ENCODE peak calls at places on chromosomes 5 and 9, in eight cellular contexts. F, K, M, B, T, V, H and D are unnamed samples.

GRCh38 chr5:66796306-66797292 is 200.4 kb downstream of the MAST4 start:
- ATAC-seq in F (peak; percentile 69), K (no peak), M (peak; percentile 36), B (peak; percentile 79), T (peak; percentile 36), V (no peak), H (peak; percentile 29), D (no peak)

GRCh38 chr5:96747718-96748117 is 60.0 kb downstream of the ERAP1 start:
- ATAC-seq in F (no peak), K (no peak), M (no peak), B (no peak), T (no peak), V (no peak), H (no peak), D (no peak)

GRCh38 chr5:153883829-153884228 is 154.9 kb downstream of the FAM114A2 start:
- ATAC-seq in F (no peak), K (no peak), M (no peak), B (no peak), T (no peak), V (no peak), H (no peak), D (no peak)

GRCh38 chr5:177439518-177440053 is 7.0 kb upstream of the PRR7 start:
- ATAC-seq in F (no peak), K (no peak), M (no peak), B (no peak), T (no peak), V (no peak), H (no peak), D (no peak)

GRCh38 chr9:35695801-35696420 is 6.2 kb upstream of the TPM2 start:
- ATAC-seq in F (peak; percentile 2), K (peak; percentile 67), M (peak; percentile 38), B (peak; percentile 41), T (no peak), V (no peak), H (no peak), D (no peak)

GRCh38 chr5:52604151-52604550 is 183.6 kb upstream of the ITGA1 start:
- ATAC-seq in F (no peak), K (peak; percentile 64), M (no peak), B (no peak), T (no peak), V (no peak), H (no peak), D (no peak)

GRCh38 chr9:97737429-97737828 is 40.3 kb upstream of the XPA start:
- ATAC-seq in F (no peak), K (no peak), M (no peak), B (peak; percentile 26), T (peak; percentile 70), V (peak; percentile 92), H (peak; percentile 13), D (no peak)

GRCh38 chr5:111730659-111731382 is 26.2 kb downstream of the NREP start:
- ATAC-seq in F (no peak), K (peak; percentile 91), M (peak; percentile 90), B (no peak), T (peak; percentile 95), V (no peak), H (no peak), D (no peak)

GRCh38 chr5:54360089-54360488 is 49.7 kb upstream of the ARL15 start:
- ATAC-seq in F (peak; percentile 48), K (peak; percentile 38), M (no peak), B (peak; percentile 77), T (no peak), V (no peak), H (peak; percentile 97), D (no peak)

GRCh38 chr5:173767580-173768266 is 120.4 kb upstream of the CPEB4 start:
- ATAC-seq in F (no peak), K (no peak), M (no peak), B (no peak), T (peak; percentile 11), V (no peak), H (no peak), D (no peak)

GRCh38 chr5:145540375-145540774 is 294.8 kb downstream of the PRELID2 start:
- ATAC-seq in F (no peak), K (no peak), M (no peak), B (no peak), T (no peak), V (no peak), H (no peak), D (no peak)

GRCh38 chr9:104774831-104775573 is 11.1 kb downstream of the NIPSNAP3B start:
- ATAC-seq in F (no peak), K (peak; percentile 72), M (peak; percentile 69), B (no peak), T (peak; percentile 12), V (no peak), H (no peak), D (no peak)

GRCh38 chr5:122880749-122881148 is 35.3 kb downstream of the SNX24 start:
- ATAC-seq in F (no peak), K (no peak), M (no peak), B (no peak), T (no peak), V (no peak), H (no peak), D (no peak)

GRCh38 chr5:127961006-127961763 is 122.4 kb upstream of the SLC12A2 start:
- ATAC-seq in F (no peak), K (no peak), M (no peak), B (no peak), T (no peak), V (no peak), H (no peak), D (no peak)

GRCh38 chr5:98975682-98976407 is 47.0 kb upstream of the CHD1 start:
- ATAC-seq in F (no peak), K (no peak), M (no peak), B (peak; percentile 34), T (no peak), V (no peak), H (no peak), D (no peak)

GRCh38 chr5:128777052-128777451 is 188.2 kb upstream of the SLC27A6 start:
- ATAC-seq in F (no peak), K (no peak), M (no peak), B (no peak), T (no peak), V (no peak), H (no peak), D (no peak)

GRCh38 chr5:164188733-164189148 is 683.3 kb downstream of the MAT2B start:
- ATAC-seq in F (no peak), K (peak; percentile 56), M (no peak), B (no peak), T (no peak), V (no peak), H (no peak), D (no peak)

GRCh38 chr5:150519978-150520377 is 12.0 kb downstream of the NDST1 start:
- ATAC-seq in F (no peak), K (no peak), M (no peak), B (no peak), T (no peak), V (no peak), H (no peak), D (no peak)
- H3K27ac ChIP-seq in F (peak overlapping the region; percentile 51), K (peak overlapping the region; percentile 59), M (peak overlapping the region; percentile 48), B (peak overlapping the region; percentile 92), T (peak overlapping the region; percentile 42), V (no peak overlapping the region), H (no peak overlapping the region), D (no peak overlapping the region)

GRCh38 chr5:124397290-124397689 is 349.1 kb downstream of the ZNF608 start:
- ATAC-seq in F (no peak), K (no peak), M (no peak), B (no peak), T (no peak), V (no peak), H (no peak), D (no peak)

GRCh38 chr5:124395287-124395686 is 351.2 kb downstream of the ZNF608 start:
- ATAC-seq in F (no peak), K (no peak), M (no peak), B (no peak), T (peak; percentile 32), V (no peak), H (no peak), D (no peak)

GRCh38 chr5:124395899-124396298 is 350.5 kb downstream of the ZNF608 start:
- ATAC-seq in F (no peak), K (no peak), M (no peak), B (no peak), T (no peak), V (no peak), H (no peak), D (no peak)

GRCh38 chr5:124393564-124394379 is 352.7 kb downstream of the ZNF608 start:
- ATAC-seq in F (no peak), K (no peak), M (no peak), B (no peak), T (no peak), V (no peak), H (no peak), D (no peak)

GRCh38 chr5:124394700-124395099 is 351.7 kb downstream of the ZNF608 start:
- ATAC-seq in F (no peak), K (no peak), M (no peak), B (no peak), T (no peak), V (no peak), H (no peak), D (no peak)
- H3K27ac ChIP-seq in F (no peak overlapping the region), K (no peak overlapping the region), M (no peak overlapping the region), B (no peak overlapping the region), T (no peak overlapping the region), V (no peak overlapping the region), H (no peak overlapping the region), D (no peak overlapping the region)

GRCh38 chr5:34474573-34475021 is 181.5 kb upstream of the RAI14 start:
- ATAC-seq in F (peak; percentile 86), K (peak; percentile 99), M (peak; percentile 97), B (peak; percentile 68), T (peak; percentile 66), V (peak; percentile 90), H (peak; percentile 78), D (peak; percentile 76)
- H3K27ac ChIP-seq in F (no peak overlapping the region), K (no peak overlapping the region), M (no peak overlapping the region), B (no peak overlapping the region), T (no peak overlapping the region), V (no peak overlapping the region), H (no peak overlapping the region), D (no peak overlapping the region)

GRCh38 chr9:33186457-33187168 is 19.5 kb upstream of the B4GALT1 start:
- ATAC-seq in F (no peak), K (peak; percentile 86), M (peak; percentile 43), B (no peak), T (peak; percentile 36), V (peak; percentile 20), H (peak; percentile 71), D (peak; percentile 64)

GRCh38 chr9:33185406-33185805 is 18.3 kb upstream of the B4GALT1 start:
- ATAC-seq in F (no peak), K (no peak), M (no peak), B (no peak), T (no peak), V (no peak), H (no peak), D (no peak)

GRCh38 chr9:33187519-33188218 is 20.5 kb upstream of the B4GALT1 start:
- ATAC-seq in F (no peak), K (no peak), M (peak; percentile 50), B (peak; percentile 36), T (peak; percentile 70), V (no peak), H (peak; percentile 37), D (peak; percentile 66)

GRCh38 chr9:33185858-33186257 is 18.7 kb upstream of the B4GALT1 start:
- ATAC-seq in F (no peak), K (peak; percentile 81), M (peak; percentile 13), B (no peak), T (peak; percentile 64), V (no peak), H (no peak), D (no peak)

DNA sequence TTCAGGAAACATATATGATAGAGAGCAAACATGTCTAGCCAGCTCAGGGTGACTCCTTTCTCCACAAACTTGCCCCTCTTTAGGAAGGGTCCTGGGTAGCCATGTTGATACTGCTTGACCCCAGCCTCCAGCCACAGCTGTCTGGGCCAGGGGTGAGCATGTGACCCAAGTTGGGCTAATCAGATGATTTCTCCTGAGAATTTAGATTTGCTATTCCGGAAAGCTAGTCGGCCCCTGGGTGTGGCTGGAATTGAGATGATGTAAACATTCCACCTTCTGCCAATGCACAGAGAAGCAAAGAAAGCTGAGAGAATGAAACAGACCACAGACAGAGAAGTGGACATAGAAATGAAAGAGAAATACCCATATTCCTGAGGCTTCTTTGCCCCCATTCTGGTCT is 17.8 kb upstream of the B4GALT1 start:
- ATAC-seq in F (no peak), K (no peak), M (no peak), B (no peak), T (no peak), V (peak; percentile 36), H (peak; percentile 29), D (no peak)
- H3K27ac ChIP-seq in F (no peak overlapping the region), K (peak overlapping the region; percentile 63), M (no peak overlapping the region), B (peak overlapping the region; percentile 6), T (no peak overlapping the region), V (no peak overlapping the region), H (peak overlapping the region; percentile 51), D (no peak overlapping the region)